ENCODE peak calls at places on chromosome 1, in six cellular contexts. M is AG08396; O is activated T-helper 1 cell treated with anti-CD3 and anti-CD28 coated beads, Interleukin-12 subunit alpha, Interleukin-12 subunit beta, Interleukin-2, Interleukin-4 antibody, amounts not matched to agents 30 ng/mL and 10 ng/mL and 1 ng/mL, durations not matched to agents 14 hours and 24 hours and 36 hours; N is KG1; S is islet precursor cell; D is substantia nigra. Q is an unnamed sample.
A peak's percentile ranks its signal among the peaks of the same experiment; 100 is the strongest.

GRCh38 chr1:37323486-37324377 is 150.6 kb upstream of the ZC3H12A start:
- DNase-seq in M (peak; percentile 56), O (no peak), N (peak; percentile 22), S (peak; percentile 70), D (no peak), Q (peak; percentile 70)

GRCh38 chr1:43232071-43232470 is 37.7 kb upstream of the TMEM125 start:
- DNase-seq in M (peak; percentile 55), O (no peak), N (no peak), S (no peak), D (no peak), Q (no peak)

GRCh38 chr1:2801046-2801445 is 447 bp downstream of the TTC34 start:
- DNase-seq in M (no peak), O (no peak), N (no peak), S (no peak), D (no peak), Q (no peak)

GRCh38 chr1:115089443-115090340 is at the start of gene TSPAN2:
- DNase-seq in M (peak; percentile 68), O (peak; percentile 21), N (no peak), S (peak; percentile 93), D (no peak), Q (peak; percentile 17)

GRCh38 chr1:229457436-229457835 is 23.5 kb upstream of the ACTA1 start:
- DNase-seq in M (no peak), O (no peak), N (no peak), S (no peak), D (no peak), Q (no peak)

GRCh38 chr1:151993734-151994496 is at the start of gene S100A10:
- DNase-seq in M (peak; percentile 80), O (peak; percentile 77), N (peak; percentile 11), S (peak; percentile 93), D (no peak), Q (peak; percentile 72)

GRCh38 chr1:205615789-205616188 is 16.0 kb downstream of the ELK4 start:
- DNase-seq in M (no peak), O (no peak), N (no peak), S (no peak), D (no peak), Q (no peak)

GRCh38 chr1:55542901-55543504 is 327.8 kb upstream of the USP24 start:
- DNase-seq in M (no peak), O (no peak), N (no peak), S (no peak), D (no peak), Q (no peak)

GRCh38 chr1:204988201-204988600 is 54.8 kb upstream of the CNTN2 start:
- DNase-seq in M (no peak), O (no peak), N (no peak), S (no peak), D (no peak), Q (no peak)

Q was measured in NAMALWA.